ENCODE peak calls at places on chromosomes 2 and 18, in four cellular contexts. One of them, this sample, is unnamed.

GRCh38 chr2:225400546-225400945 is 1.0 kb downstream of the NYAP2 start:
- DNase-seq in tibial nerve: no peak
- DNase-seq in PC-3: no peak
- DNase-seq in HL-60: no peak
- DNase-seq in this sample: no peak

GRCh38 chr2:165837122-165837521 is 43.1 kb upstream of the GALNT3 start:
- DNase-seq in tibial nerve: no peak
- DNase-seq in PC-3: peak; percentile 47
- DNase-seq in HL-60: no peak
- DNase-seq in this sample: no peak

GRCh38 chr2:71330585-71331330 is 824 bp upstream of the ZNF638 start:
- DNase-seq in tibial nerve: no peak
- DNase-seq in PC-3: no peak
- DNase-seq in HL-60: no peak
- DNase-seq in this sample: no peak

GRCh38 chr2:157627594-157628281 is 926 bp downstream of the ACVR1C start:
- DNase-seq in tibial nerve: no peak
- DNase-seq in PC-3: peak; percentile 16
- DNase-seq in HL-60: no peak
- DNase-seq in this sample: no peak

GRCh38 chr2:234109321-234109720 is 58.8 kb downstream of the SPP2 start:
- DNase-seq in tibial nerve: no peak
- DNase-seq in PC-3: no peak
- DNase-seq in HL-60: no peak
- DNase-seq in this sample: no peak

GRCh38 chr18:57918601-57919000 is 115.5 kb upstream of the ATP8B1 start:
- DNase-seq in tibial nerve: no peak
- DNase-seq in PC-3: no peak
- DNase-seq in HL-60: no peak
- DNase-seq in this sample: no peak

GRCh38 chr2:62340981-62341624 is 145.2 kb downstream of the B3GNT2 start:
- DNase-seq in tibial nerve: no peak
- DNase-seq in PC-3: peak; percentile 48
- DNase-seq in HL-60: no peak
- DNase-seq in this sample: no peak

GRCh38 chr2:26582890-26583289 is 58.3 kb downstream of the CIB4 start:
- DNase-seq in tibial nerve: no peak
- DNase-seq in PC-3: no peak
- DNase-seq in HL-60: no peak
- DNase-seq in this sample: no peak

GRCh38 chr2:106073608-106074406 is 120.3 kb downstream of the UXS1 start:
- DNase-seq in tibial nerve: no peak
- DNase-seq in PC-3: no peak
- DNase-seq in HL-60: peak; percentile 12
- DNase-seq in this sample: no peak

GRCh38 chr2:147394179-147394790 is 450.5 kb upstream of the ACVR2A start:
- DNase-seq in tibial nerve: no peak
- DNase-seq in PC-3: no peak
- DNase-seq in HL-60: no peak
- DNase-seq in this sample: no peak

GRCh38 chr2:75896779-75897366 is 186.2 kb upstream of the GCFC2 start:
- DNase-seq in tibial nerve: no peak
- DNase-seq in PC-3: peak; percentile 60
- DNase-seq in HL-60: peak; percentile 50
- DNase-seq in this sample: no peak

GRCh38 chr2:147405651-147406050 is 439.2 kb upstream of the ACVR2A start:
- DNase-seq in tibial nerve: no peak
- DNase-seq in PC-3: no peak
- DNase-seq in HL-60: no peak
- DNase-seq in this sample: no peak

GRCh38 chr18:79856119-79857080 is 58.7 kb downstream of the KCNG2 start:
- DNase-seq in tibial nerve: no peak
- DNase-seq in PC-3: peak; percentile 24
- DNase-seq in HL-60: peak; percentile 71
- DNase-seq in this sample: no peak

GRCh38 chr2:240369725-240370585 is 65.5 kb upstream of the GPC1 start:
- DNase-seq in tibial nerve: peak; percentile 56
- DNase-seq in PC-3: peak; percentile 90
- DNase-seq in HL-60: no peak
- DNase-seq in this sample: peak; percentile 49

GRCh38 chr2:172427990-172428840 is 829 bp downstream of the ITGA6 start:
- DNase-seq in tibial nerve: peak; percentile 15
- DNase-seq in PC-3: peak; percentile 56
- DNase-seq in HL-60: peak; percentile 59
- DNase-seq in this sample: no peak

GRCh38 chr18:395481-396250 is 104.8 kb downstream of the COLEC12 start:
- DNase-seq in tibial nerve: peak; percentile 42
- DNase-seq in PC-3: peak; percentile 43
- DNase-seq in HL-60: no peak
- DNase-seq in this sample: no peak

GRCh38 chr2:187924293-187924692 is 367.4 kb upstream of the GULP1 start:
- DNase-seq in tibial nerve: no peak
- DNase-seq in PC-3: no peak
- DNase-seq in HL-60: no peak
- DNase-seq in this sample: no peak

GRCh38 chr2:235804676-235805075 is 310.8 kb downstream of the AGAP1 start:
- DNase-seq in tibial nerve: no peak
- DNase-seq in PC-3: no peak
- DNase-seq in HL-60: no peak
- DNase-seq in this sample: no peak

GRCh38 chr2:235807347-235807746 is 313.5 kb downstream of the AGAP1 start:
- DNase-seq in tibial nerve: no peak
- DNase-seq in PC-3: no peak
- DNase-seq in HL-60: no peak
- DNase-seq in this sample: no peak

GRCh38 chr2:235802542-235802941 is 308.7 kb downstream of the AGAP1 start:
- DNase-seq in tibial nerve: no peak
- DNase-seq in PC-3: no peak
- DNase-seq in HL-60: no peak
- DNase-seq in this sample: no peak

GRCh38 chr2:235799281-235799680 is 305.4 kb downstream of the AGAP1 start:
- DNase-seq in tibial nerve: no peak
- DNase-seq in PC-3: no peak
- DNase-seq in HL-60: no peak
- DNase-seq in this sample: no peak

GRCh38 chr2:235803028-235803427 is 309.2 kb downstream of the AGAP1 start:
- DNase-seq in tibial nerve: no peak
- DNase-seq in PC-3: no peak
- DNase-seq in HL-60: no peak
- DNase-seq in this sample: no peak
- TF ChIP-seq CTCF in tibial nerve: no peak
- TF ChIP-seq CTCF in PC-3: peak; percentile 37
- TF ChIP-seq CTCF in HL-60: no peak
- TF ChIP-seq CTCF in this sample: no peak

GRCh38 chr2:9150906-9151305 is 55.7 kb upstream of the ASAP2 start:
- DNase-seq in tibial nerve: no peak
- DNase-seq in PC-3: no peak
- DNase-seq in HL-60: no peak
- DNase-seq in this sample: no peak

GRCh38 chr2:9153589-9153988 is 53.0 kb upstream of the ASAP2 start:
- DNase-seq in tibial nerve: no peak
- DNase-seq in PC-3: no peak
- DNase-seq in HL-60: no peak
- DNase-seq in this sample: no peak

GRCh38 chr2:9154061-9154460 is 52.6 kb upstream of the ASAP2 start:
- DNase-seq in tibial nerve: no peak
- DNase-seq in PC-3: no peak
- DNase-seq in HL-60: no peak
- DNase-seq in this sample: no peak

GRCh38 chr2:9150568-9150900 is 56.1 kb upstream of the ASAP2 start:
- DNase-seq in tibial nerve: no peak
- DNase-seq in PC-3: no peak
- DNase-seq in HL-60: no peak
- DNase-seq in this sample: no peak

DNA sequence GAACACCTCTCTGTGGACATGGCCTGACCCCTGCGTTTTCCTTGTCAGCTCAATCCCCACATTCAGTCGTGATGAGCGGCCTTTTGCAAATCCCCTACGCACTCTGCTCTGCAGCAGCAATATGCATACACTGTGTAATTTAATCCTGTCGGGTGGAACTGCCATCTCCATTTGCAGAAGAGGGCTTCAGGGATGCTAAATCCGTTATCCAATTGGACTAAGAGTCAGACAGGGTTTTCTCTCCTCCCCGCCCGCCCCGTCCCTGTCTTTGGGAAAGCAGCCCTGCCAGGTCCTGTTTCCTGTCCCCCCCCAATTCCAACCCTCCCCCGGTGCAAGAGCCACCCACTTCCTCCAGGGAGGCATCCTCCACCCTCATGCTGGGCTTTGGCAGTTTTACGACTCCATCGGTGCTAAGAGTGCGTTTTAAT is 53.6 kb upstream of the ASAP2 start:
- DNase-seq in tibial nerve: no peak
- DNase-seq in PC-3: no peak
- DNase-seq in HL-60: no peak
- DNase-seq in this sample: no peak
- H3K4me3 ChIP-seq in tibial nerve: no peak overlapping the region
- H3K4me3 ChIP-seq in PC-3: no peak overlapping the region
- H3K4me3 ChIP-seq in HL-60: no peak overlapping the region
- H3K4me3 ChIP-seq in this sample: no peak overlapping the region

DNA sequence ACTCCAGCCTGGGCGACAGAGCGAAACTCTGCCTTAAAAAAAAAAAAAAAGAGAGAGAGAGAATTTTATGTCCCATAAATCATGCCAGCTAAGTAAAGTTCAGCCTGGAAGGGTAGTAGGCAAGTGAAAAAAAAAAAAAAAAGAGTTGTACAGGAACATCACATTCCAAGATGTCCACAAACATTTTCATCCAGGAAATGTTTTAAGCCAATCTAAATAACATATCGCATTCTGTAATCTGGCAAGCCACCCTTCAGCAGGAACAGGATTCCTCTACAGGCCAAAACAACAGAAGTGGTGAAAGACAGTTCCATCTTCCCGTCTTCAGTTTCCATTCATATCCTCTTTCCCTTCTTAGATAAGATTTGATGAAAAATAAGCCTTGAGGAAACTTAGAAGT is 1108.1 kb upstream of the DDX18 start:
- DNase-seq in tibial nerve: no peak
- DNase-seq in PC-3: no peak
- DNase-seq in HL-60: no peak
- DNase-seq in this sample: no peak
- H3K27ac ChIP-seq in tibial nerve: no peak overlapping the region
- H3K27ac ChIP-seq in PC-3: no peak overlapping the region
- H3K27ac ChIP-seq in HL-60: no peak overlapping the region
- H3K27ac ChIP-seq in this sample: no peak overlapping the region

GRCh38 chr2:127810637-127811396 is at the start of gene WDR33:
- DNase-seq in tibial nerve: peak; percentile 72
- DNase-seq in PC-3: peak; percentile 93
- DNase-seq in HL-60: peak; percentile 95
- DNase-seq in this sample: peak; percentile 36
- TF ChIP-seq CTCF in tibial nerve: no peak
- TF ChIP-seq CTCF in PC-3: peak; percentile 27
- TF ChIP-seq CTCF in HL-60: no peak
- TF ChIP-seq CTCF in this sample: no peak

GRCh38 chr18:61334491-61334850 is 1.2 kb downstream of the CDH20 start:
- DNase-seq in tibial nerve: no peak
- DNase-seq in PC-3: no peak
- DNase-seq in HL-60: no peak
- DNase-seq in this sample: no peak
- H3K4me3 ChIP-seq in tibial nerve: peak overlapping the region; percentile 22
- H3K4me3 ChIP-seq in PC-3: no peak overlapping the region
- H3K4me3 ChIP-seq in HL-60: no peak overlapping the region
- H3K4me3 ChIP-seq in this sample: peak overlapping the region; percentile 59

GRCh38 chr2:196566969-196567666 is 72.4 kb upstream of the CCDC150 start:
- DNase-seq in tibial nerve: no peak
- DNase-seq in PC-3: no peak
- DNase-seq in HL-60: peak; percentile 6
- DNase-seq in this sample: no peak
- H3K27ac ChIP-seq in tibial nerve: no peak overlapping the region
- H3K27ac ChIP-seq in PC-3: no peak overlapping the region
- H3K27ac ChIP-seq in HL-60: no peak overlapping the region
- H3K27ac ChIP-seq in this sample: peak overlapping the region; percentile 57

GRCh38 chr18:8507361-8507760 is 101.9 kb upstream of the RAB12 start:
- DNase-seq in tibial nerve: no peak
- DNase-seq in PC-3: no peak
- DNase-seq in HL-60: no peak
- DNase-seq in this sample: no peak
- TF ChIP-seq CTCF in tibial nerve: no peak
- TF ChIP-seq CTCF in PC-3: peak; percentile 52
- TF ChIP-seq CTCF in HL-60: no peak
- TF ChIP-seq CTCF in this sample: no peak

DNA sequence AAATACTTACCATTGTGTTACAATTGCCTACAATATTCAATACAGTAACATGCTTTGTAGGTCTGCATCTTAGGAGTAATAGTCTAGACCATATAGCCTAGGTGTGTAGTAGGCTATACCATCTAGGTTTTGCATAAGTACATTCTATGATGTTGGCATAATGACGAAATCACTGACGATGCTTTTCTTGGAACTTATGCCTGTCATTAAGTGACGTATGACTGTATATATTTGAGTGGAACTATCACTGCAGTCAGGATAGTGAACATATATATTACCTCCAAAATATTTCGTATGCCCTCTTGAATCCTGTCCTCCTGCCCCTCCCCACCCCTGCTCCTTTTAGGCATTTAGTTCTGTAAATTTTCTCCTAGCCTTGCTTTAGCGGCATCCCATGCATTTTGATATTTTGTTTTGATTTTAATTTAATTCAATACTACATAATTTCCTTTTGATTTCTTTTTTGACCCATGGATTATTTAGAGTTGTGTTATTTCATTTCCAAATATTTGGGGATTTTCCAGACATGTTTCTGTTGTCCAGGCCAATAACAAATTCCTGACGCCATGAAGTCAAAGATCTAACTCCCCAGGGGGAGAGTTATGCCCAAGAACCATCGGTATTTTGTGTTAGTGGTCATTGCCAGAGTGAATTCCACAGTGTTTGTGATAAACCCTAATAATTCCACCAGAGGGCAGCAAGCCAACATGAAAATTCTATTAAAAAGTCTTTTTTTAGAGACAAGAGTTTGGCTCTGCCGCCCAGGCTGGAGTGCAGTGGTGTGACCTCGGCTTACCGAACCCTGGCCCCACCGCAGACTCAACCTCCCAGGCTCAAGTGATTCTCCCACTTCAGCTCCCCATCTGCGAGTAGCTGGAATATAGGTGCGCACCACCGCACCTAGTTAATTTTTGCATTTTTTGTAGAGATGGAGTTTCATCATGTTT is 24.2 kb upstream of the CASP8 start:
- DNase-seq in tibial nerve: peak; percentile 84
- DNase-seq in PC-3: peak; percentile 89
- DNase-seq in HL-60: peak; percentile 77
- DNase-seq in this sample: peak; percentile 30
- H3K4me3 ChIP-seq in tibial nerve: no peak overlapping the region
- H3K4me3 ChIP-seq in PC-3: peak overlapping the region; percentile 88
- H3K4me3 ChIP-seq in HL-60: peak overlapping the region; percentile 65
- H3K4me3 ChIP-seq in this sample: peak overlapping the region; percentile 17

GRCh38 chr2:149330127-149331022 is at the start of gene LYPD6:
- DNase-seq in tibial nerve: peak; percentile 38
- DNase-seq in PC-3: peak; percentile 87
- DNase-seq in HL-60: no peak
- DNase-seq in this sample: no peak
- H3K27ac ChIP-seq in tibial nerve: peak within 1 kb of the TSS; percentile 23
- H3K27ac ChIP-seq in PC-3: no peak within 1 kb of the TSS
- H3K27ac ChIP-seq in HL-60: no peak within 1 kb of the TSS
- H3K27ac ChIP-seq in this sample: no peak within 1 kb of the TSS

This sample was measured in thoracic aorta.